ENCODE peak calls at places on chromosomes 7 and 10, in six cellular contexts. S is IMR-90, O is PC-9, U is HepG2, N is small intestine, L is aorta. H is an unnamed sample. For H3K4me1, the result is how much of the 10 kb centered on the place peaks cover.

GRCh38 chr7:132123763-132124162 is 452.5 kb downstream of the PLXNA4 start:
- DNase-seq in L (no peak), O (no peak), N (no peak), U (no peak), S (no peak), H (no peak)

GRCh38 chr7:131935180-131935579 is 378.8 kb upstream of the PODXL start:
- DNase-seq in N (peak), O (no peak), L (no peak), U (no peak), S (no peak), H (no peak)

GRCh38 chr7:75639071-75639892 is 99.5 kb downstream of the HIP1 start:
- DNase-seq in S (peak), L (peak), O (no peak), U (no peak), N (peak), H (peak)

GRCh38 chr10:124414077-124414476 is 4.6 kb downstream of the OAT start:
- DNase-seq in L (no peak), S (peak), N (no peak), O (no peak), U (no peak), H (no peak)

GRCh38 chr7:131212114-131212513 is 115.6 kb upstream of the MKLN1 start:
- DNase-seq in N (no peak), U (no peak), S (peak), O (no peak), L (no peak), H (no peak)

GRCh38 chr10:74924251-74924954 is 98.0 kb downstream of the KAT6B start:
- DNase-seq in L (no peak), U (no peak), O (peak), N (peak), S (peak), H (no peak)

GRCh38 chr7:155517969-155518368 is 28.4 kb downstream of the CNPY1 start:
- DNase-seq in L (no peak), O (no peak), U (no peak), N (no peak), S (no peak), H (no peak)

GRCh38 chr7:128164061-128164954 is 76.8 kb upstream of the LEP start:
- DNase-seq in L (no peak), U (no peak), N (no peak), O (peak), S (peak), H (no peak)

GRCh38 chr10:108454793-108455192 is 1290.3 kb upstream of the SORCS1 start:
- DNase-seq in L (no peak), O (no peak), U (no peak), N (no peak), S (no peak), H (no peak)

GRCh38 chr10:128534686-128535085 is 408.5 kb upstream of the MKI67 start:
- DNase-seq in U (no peak), S (no peak), N (no peak), L (no peak), O (no peak), H (no peak)

GRCh38 chr10:58714436-58714835 is 201.8 kb downstream of the BICC1 start:
- DNase-seq in S (no peak), N (no peak), O (no peak), L (no peak), U (no peak), H (no peak)

GRCh38 chr7:130473289-130473688 is 18.6 kb upstream of the MEST start:
- DNase-seq in N (no peak), L (no peak), U (no peak), S (no peak), O (no peak), H (no peak)

GRCh38 chr10:104937528-104937927 is 296.4 kb downstream of the SORCS3 start:
- DNase-seq in S (peak), U (peak), N (no peak), L (no peak), O (no peak), H (no peak)

GRCh38 chr7:156257904-156258303 is 382.7 kb upstream of the RNF32 start:
- DNase-seq in S (no peak), U (no peak), L (no peak), N (no peak), O (no peak), H (no peak)

GRCh38 chr10:12534824-12535223 is 185.5 kb downstream of the CAMK1D start:
- DNase-seq in S (peak), U (no peak), O (peak), N (no peak), L (no peak), H (no peak)

GRCh38 chr7:77820967-77821366 is 22.4 kb downstream of the PHTF2 start:
- DNase-seq in L (no peak), O (no peak), S (no peak), N (no peak), U (no peak), H (no peak)

GRCh38 chr10:98400482-98400881 is 14.5 kb downstream of the PYROXD2 start:
- DNase-seq in O (no peak), N (no peak), S (peak), L (no peak), U (no peak), H (no peak)

GRCh38 chr10:9670911-9671310 is 1346.8 kb upstream of the CELF2 start:
- DNase-seq in N (no peak), S (no peak), L (no peak), O (no peak), U (no peak), H (no peak)

GRCh38 chr7:134505856-134506255 is 21.5 kb upstream of the AKR1B10 start:
- DNase-seq in L (no peak), U (no peak), S (no peak), N (no peak), O (peak), H (no peak)

GRCh38 chr7:28939844-28940243 is 18.3 kb downstream of the TRIL start:
- DNase-seq in S (no peak), O (no peak), L (no peak), U (no peak), N (no peak), H (no peak)

GRCh38 chr10:44180321-44181154 is 204.4 kb downstream of the CXCL12 start:
- DNase-seq in N (no peak), U (no peak), O (no peak), S (peak), L (no peak), H (no peak)

GRCh38 chr7:13551503-13551902 is 438.0 kb downstream of the ETV1 start:
- DNase-seq in U (no peak), L (no peak), N (no peak), O (no peak), S (no peak), H (no peak)

DNA sequence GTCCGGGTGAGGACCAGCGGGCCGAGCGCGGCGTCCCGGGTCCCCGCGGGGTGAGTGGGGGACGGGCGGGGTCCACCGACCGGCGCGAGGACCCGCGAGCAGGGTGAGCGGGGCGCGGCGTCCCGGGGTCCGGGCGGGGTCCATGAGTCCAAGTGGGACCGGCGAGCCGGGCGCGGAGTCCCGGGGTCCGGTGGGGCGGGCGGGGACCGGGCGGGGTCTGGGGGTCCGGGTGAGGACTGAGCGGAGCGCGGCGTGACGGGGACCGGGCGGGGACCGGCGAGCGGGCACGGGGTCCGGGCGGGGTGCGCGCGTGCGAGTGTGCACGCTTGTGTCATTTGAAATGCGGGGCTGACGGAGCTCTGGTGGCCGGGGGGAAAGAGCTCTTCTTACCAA is 750 bp downstream of the CELF2 start:
- DNase-seq in O (no peak), U (no peak), N (no peak), S (no peak), L (peak), H (peak)
- H3K27ac ChIP-seq in O (no peak), U (no peak), N (peak), S (no peak), L (peak), H (peak)

DNA sequence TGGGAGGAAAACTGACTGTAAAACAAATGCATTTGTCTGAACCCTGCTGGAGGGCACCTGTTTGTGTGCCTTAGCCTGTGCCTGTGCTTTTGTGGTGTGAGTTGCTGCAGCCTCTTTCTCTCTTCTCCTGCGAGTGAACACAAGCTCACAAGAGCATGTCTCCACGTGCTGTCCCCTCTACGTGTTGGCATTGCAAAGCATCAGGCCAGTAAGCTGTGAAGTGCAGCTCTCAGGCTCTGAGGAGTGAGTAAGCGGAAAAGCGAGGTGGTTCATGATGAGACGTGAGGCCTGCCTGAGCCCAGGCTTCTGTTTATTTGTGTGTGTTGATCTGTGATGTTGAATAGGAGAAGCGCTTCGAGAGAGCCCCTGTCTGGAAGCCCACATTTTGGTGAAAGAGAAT is 85.6 kb upstream of the PDCD4 start:
- DNase-seq in L (no peak), S (peak), O (no peak), U (no peak), N (no peak), H (no peak)
- H3K4me1 ChIP-seq in L (under half), S (under half), O (under half), U (under half), N (under half), H (half or more)

GRCh38 chr10:123404357-123404756 is 250.2 kb downstream of the BUB3 start:
- DNase-seq in L (no peak), U (no peak), N (no peak), S (no peak), O (no peak), H (no peak)

GRCh38 chr10:123402021-123402420 is 247.8 kb downstream of the BUB3 start:
- DNase-seq in O (no peak), U (no peak), L (no peak), S (no peak), N (no peak), H (no peak)

GRCh38 chr10:123398756-123399155 is 244.6 kb downstream of the BUB3 start:
- DNase-seq in U (no peak), N (no peak), S (no peak), L (no peak), O (no peak), H (no peak)

GRCh38 chr10:123399276-123399839 is 245.2 kb downstream of the BUB3 start:
- DNase-seq in L (no peak), S (no peak), O (no peak), N (no peak), U (no peak), H (no peak)

GRCh38 chr10:123402656-123403055 is 248.5 kb downstream of the BUB3 start:
- DNase-seq in N (no peak), U (no peak), O (no peak), L (no peak), S (no peak), H (no peak)
- H3K27ac ChIP-seq in N (no peak), U (no peak), O (no peak), L (no peak), S (no peak), H (no peak)

GRCh38 chr10:110304394-110304779 is 333 bp downstream of the SMNDC1 start:
- DNase-seq in L (peak), U (no peak), O (no peak), N (peak), S (no peak), H (no peak)
- H3K4me1 ChIP-seq in L (under half), U (under half), O (under half), N (under half), S (under half), H (half or more)

GRCh38 chr7:143429770-143430698 is 13.2 kb upstream of the TAS2R60 start:
- DNase-seq in L (no peak), U (no peak), O (peak), S (peak), N (no peak), H (no peak)
- H3K27ac ChIP-seq in L (no peak), U (no peak), O (no peak), S (no peak), N (no peak), H (no peak)

GRCh38 chr10:30183076-30183402 is 123.7 kb upstream of the JCAD start:
- DNase-seq in U (no peak), N (no peak), L (no peak), O (no peak), S (no peak), H (no peak)

GRCh38 chr10:30182191-30183075 is 123.0 kb upstream of the JCAD start:
- DNase-seq in L (peak), O (peak), U (peak), N (no peak), S (peak), H (no peak)

GRCh38 chr10:30185916-30186315 is 126.5 kb upstream of the JCAD start:
- DNase-seq in S (peak), L (no peak), N (no peak), U (no peak), O (peak), H (no peak)

GRCh38 chr10:30186371-30186875 is 127.0 kb upstream of the JCAD start:
- DNase-seq in S (no peak), L (no peak), O (peak), N (peak), U (peak), H (no peak)

GRCh38 chr10:30184397-30185033 is 125.1 kb upstream of the JCAD start:
- DNase-seq in S (peak), U (no peak), O (no peak), L (no peak), N (no peak), H (no peak)
- H3K4me1 ChIP-seq in S (under half), U (half or more), O (half or more), L (under half), N (under half), H (under half)

DNA sequence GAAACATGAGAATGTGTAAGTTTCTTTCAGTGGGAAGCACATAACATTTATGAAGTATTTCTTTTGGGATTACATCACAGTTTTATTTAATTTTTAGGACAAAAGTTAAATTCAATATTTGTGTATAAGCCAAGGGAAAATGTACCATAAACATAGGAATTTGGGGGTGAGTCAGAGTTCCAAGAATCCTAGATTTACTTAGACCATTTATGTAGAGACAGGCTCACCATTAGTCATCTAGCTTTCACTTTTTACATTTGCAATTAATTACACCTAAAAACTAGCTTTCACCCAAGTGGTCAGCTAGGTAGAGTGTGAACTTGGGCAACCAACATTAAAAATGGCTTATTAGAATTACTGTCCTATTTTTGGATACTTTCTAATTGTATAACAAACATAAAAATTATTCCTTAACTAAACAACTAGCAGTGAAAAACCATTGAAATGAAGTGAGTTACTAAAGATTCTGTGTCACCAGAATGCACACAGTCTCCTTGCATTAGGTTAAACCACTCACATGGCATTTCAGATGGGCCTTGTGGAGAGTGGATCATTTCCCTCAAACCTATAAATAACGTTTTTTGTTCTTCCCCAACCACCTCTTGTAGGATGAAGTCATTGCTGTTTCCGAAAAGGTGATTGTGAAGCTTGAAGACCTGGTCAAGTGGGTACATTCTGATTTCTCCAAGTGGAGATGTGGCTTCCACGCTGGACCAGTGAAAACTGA is 38.2 kb downstream of the ARID5B start:
- DNase-seq in S (peak), U (no peak), O (peak), N (no peak), L (no peak), H (no peak)
- H3K27ac ChIP-seq in S (peak), U (no peak), O (peak), N (peak), L (no peak), H (peak)

DNA sequence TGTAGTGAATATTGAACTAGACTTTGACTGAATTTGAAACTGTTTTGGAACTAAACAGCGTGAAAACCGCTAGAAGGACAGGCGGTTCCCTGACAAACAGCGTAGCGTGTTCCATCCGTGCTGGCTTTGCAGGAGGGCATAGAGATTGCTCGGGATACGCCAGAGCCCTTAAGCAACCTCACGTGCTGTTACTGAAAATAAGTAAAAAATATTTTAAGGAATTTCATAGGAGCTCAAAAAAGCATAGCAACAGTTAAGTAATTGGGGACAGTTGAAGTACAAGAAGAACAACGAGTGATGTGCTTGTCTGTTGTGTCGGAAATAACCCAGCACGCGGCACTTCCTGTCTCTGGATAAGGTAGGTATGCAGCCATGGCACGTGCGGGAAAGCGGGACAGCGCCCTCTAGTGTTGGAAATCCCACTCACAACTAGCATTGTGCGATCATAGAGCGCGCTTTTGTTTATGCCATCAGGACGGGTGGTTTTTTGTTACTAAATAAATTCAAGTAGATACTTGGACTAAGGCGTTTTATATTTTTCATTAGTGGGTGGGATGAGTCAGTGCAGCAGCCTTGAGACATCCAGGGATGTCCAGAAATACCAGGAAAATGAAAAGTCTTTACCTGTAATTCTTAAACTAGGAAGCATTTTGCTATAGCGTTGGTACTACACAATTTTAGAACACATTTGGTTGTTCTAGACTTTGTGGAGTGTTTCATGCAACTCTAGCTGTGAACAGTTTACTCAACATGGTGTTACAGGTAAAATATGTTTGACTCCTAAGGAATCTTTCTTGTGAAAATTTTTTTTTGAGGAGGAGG is 50.4 kb downstream of the DNAJB6 start:
- DNase-seq in N (peak), U (peak), L (peak), S (peak), O (peak), H (peak)
- H3K4me1 ChIP-seq in N (under half), U (under half), L (under half), S (under half), O (under half), H (half or more)

GRCh38 chr10:59881640-59882039 is 24.7 kb downstream of the CCDC6 start:
- DNase-seq in U (no peak), O (no peak), S (no peak), N (no peak), L (no peak), H (no peak)
- H3K27ac ChIP-seq in U (no peak), O (no peak), S (no peak), N (no peak), L (no peak), H (no peak)

GRCh38 chr7:30846378-30846777 is 65.3 kb upstream of the AQP1 start:
- DNase-seq in S (no peak), O (peak), U (no peak), N (peak), L (peak), H (no peak)

GRCh38 chr7:30850426-30850825 is 61.2 kb upstream of the AQP1 start:
- DNase-seq in S (no peak), U (no peak), L (peak), N (no peak), O (no peak), H (no peak)

GRCh38 chr7:30849565-30849964 is 62.1 kb upstream of the AQP1 start:
- DNase-seq in L (no peak), U (no peak), S (no peak), O (no peak), N (no peak), H (no peak)

GRCh38 chr7:30845426-30846135 is 66.1 kb upstream of the AQP1 start:
- DNase-seq in S (peak), L (peak), N (no peak), O (peak), U (no peak), H (peak)

GRCh38 chr7:30848121-30848855 is 63.4 kb upstream of the AQP1 start:
- DNase-seq in N (no peak), U (no peak), S (no peak), O (no peak), L (peak), H (no peak)
- H3K4me1 ChIP-seq in N (under half), U (under half), S (under half), O (under half), L (under half), H (half or more)

H was measured in left ventricle myocardium inferior.